ENCODE peak calls at places on chromosomes 16 and 17, in nine cellular contexts. One of them, this sample, is unnamed.

GRCh38 chr16:26645629-26646028 is 421.1 kb upstream of the C16orf82 start:
- DNase-seq in LHCN-M2: no peak
- DNase-seq in T-helper 9 cell: peak
- DNase-seq in Right ventricle myocardium inferior: no peak
- DNase-seq in activated CD4-positive, alpha-beta T cell treated with anti-CD3 and anti-CD28 coated beads, Interleukin-2, amount 50 U/mL, for 48 hours: peak
- DNase-seq in T1000: no peak
- DNase-seq in HEK293T: peak
- DNase-seq in HFFc6: no peak
- DNase-seq in right atrium auricular region: peak
- DNase-seq in this sample: peak

GRCh38 chr16:52383071-52383470 is 163.9 kb downstream of the TOX3 start:
- DNase-seq in T-helper 9 cell: no peak
- DNase-seq in HEK293T: no peak
- DNase-seq in right atrium auricular region: no peak
- DNase-seq in HFFc6: no peak
- DNase-seq in Right ventricle myocardium inferior: no peak
- DNase-seq in T1000: no peak
- DNase-seq in LHCN-M2: no peak
- DNase-seq in activated CD4-positive, alpha-beta T cell treated with anti-CD3 and anti-CD28 coated beads, Interleukin-2, amount 50 U/mL, for 48 hours: no peak
- DNase-seq in this sample: no peak

GRCh38 chr17:511833-512251 is 159.2 kb upstream of the RPH3AL start:
- DNase-seq in LHCN-M2: peak
- DNase-seq in HFFc6: peak
- DNase-seq in activated CD4-positive, alpha-beta T cell treated with anti-CD3 and anti-CD28 coated beads, Interleukin-2, amount 50 U/mL, for 48 hours: no peak
- DNase-seq in HEK293T: no peak
- DNase-seq in T1000: no peak
- DNase-seq in T-helper 9 cell: no peak
- DNase-seq in Right ventricle myocardium inferior: no peak
- DNase-seq in right atrium auricular region: no peak
- DNase-seq in this sample: no peak

GRCh38 chr16:398551-399277 is 1.7 kb downstream of the NME4 start:
- DNase-seq in HEK293T: no peak
- DNase-seq in T1000: no peak
- DNase-seq in activated CD4-positive, alpha-beta T cell treated with anti-CD3 and anti-CD28 coated beads, Interleukin-2, amount 50 U/mL, for 48 hours: no peak
- DNase-seq in Right ventricle myocardium inferior: peak
- DNase-seq in right atrium auricular region: no peak
- DNase-seq in LHCN-M2: no peak
- DNase-seq in T-helper 9 cell: no peak
- DNase-seq in HFFc6: no peak
- DNase-seq in this sample: no peak

GRCh38 chr17:17837966-17838962 is 1.5 kb upstream of the SREBF1 start:
- DNase-seq in T-helper 9 cell: no peak
- DNase-seq in activated CD4-positive, alpha-beta T cell treated with anti-CD3 and anti-CD28 coated beads, Interleukin-2, amount 50 U/mL, for 48 hours: no peak
- DNase-seq in right atrium auricular region: peak
- DNase-seq in T1000: no peak
- DNase-seq in Right ventricle myocardium inferior: peak
- DNase-seq in LHCN-M2: peak
- DNase-seq in HEK293T: no peak
- DNase-seq in HFFc6: peak
- DNase-seq in this sample: no peak

GRCh38 chr16:70588565-70588964 is 57.8 kb upstream of the IL34 start:
- DNase-seq in Right ventricle myocardium inferior: no peak
- DNase-seq in T1000: no peak
- DNase-seq in LHCN-M2: no peak
- DNase-seq in HEK293T: no peak
- DNase-seq in HFFc6: no peak
- DNase-seq in right atrium auricular region: no peak
- DNase-seq in activated CD4-positive, alpha-beta T cell treated with anti-CD3 and anti-CD28 coated beads, Interleukin-2, amount 50 U/mL, for 48 hours: no peak
- DNase-seq in T-helper 9 cell: no peak
- DNase-seq in this sample: no peak

GRCh38 chr17:10156579-10157488 is 41.6 kb downstream of the GAS7 start:
- DNase-seq in right atrium auricular region: peak
- DNase-seq in HFFc6: no peak
- DNase-seq in activated CD4-positive, alpha-beta T cell treated with anti-CD3 and anti-CD28 coated beads, Interleukin-2, amount 50 U/mL, for 48 hours: no peak
- DNase-seq in T1000: no peak
- DNase-seq in T-helper 9 cell: no peak
- DNase-seq in Right ventricle myocardium inferior: peak
- DNase-seq in HEK293T: no peak
- DNase-seq in LHCN-M2: no peak
- DNase-seq in this sample: peak

GRCh38 chr17:12530126-12530525 is 135.6 kb upstream of the MYOCD start:
- DNase-seq in HEK293T: no peak
- DNase-seq in T-helper 9 cell: no peak
- DNase-seq in right atrium auricular region: no peak
- DNase-seq in Right ventricle myocardium inferior: no peak
- DNase-seq in activated CD4-positive, alpha-beta T cell treated with anti-CD3 and anti-CD28 coated beads, Interleukin-2, amount 50 U/mL, for 48 hours: no peak
- DNase-seq in HFFc6: no peak
- DNase-seq in T1000: no peak
- DNase-seq in LHCN-M2: no peak
- DNase-seq in this sample: no peak

GRCh38 chr17:81251943-81252301 is 12.8 kb downstream of the NDUFAF8 start:
- DNase-seq in LHCN-M2: no peak
- DNase-seq in T1000: no peak
- DNase-seq in T-helper 9 cell: no peak
- DNase-seq in activated CD4-positive, alpha-beta T cell treated with anti-CD3 and anti-CD28 coated beads, Interleukin-2, amount 50 U/mL, for 48 hours: no peak
- DNase-seq in HEK293T: no peak
- DNase-seq in Right ventricle myocardium inferior: peak
- DNase-seq in HFFc6: no peak
- DNase-seq in right atrium auricular region: no peak
- DNase-seq in this sample: no peak

GRCh38 chr16:69848635-69849545 is 86.8 kb downstream of the WWP2 start:
- DNase-seq in right atrium auricular region: peak
- DNase-seq in HEK293T: peak
- DNase-seq in T1000: peak
- DNase-seq in T-helper 9 cell: no peak
- DNase-seq in LHCN-M2: peak
- DNase-seq in Right ventricle myocardium inferior: peak
- DNase-seq in HFFc6: peak
- DNase-seq in activated CD4-positive, alpha-beta T cell treated with anti-CD3 and anti-CD28 coated beads, Interleukin-2, amount 50 U/mL, for 48 hours: no peak
- DNase-seq in this sample: no peak

GRCh38 chr17:74870512-74870911 is 2.3 kb downstream of the FDXR start:
- DNase-seq in T1000: no peak
- DNase-seq in HEK293T: no peak
- DNase-seq in HFFc6: peak
- DNase-seq in LHCN-M2: peak
- DNase-seq in activated CD4-positive, alpha-beta T cell treated with anti-CD3 and anti-CD28 coated beads, Interleukin-2, amount 50 U/mL, for 48 hours: no peak
- DNase-seq in T-helper 9 cell: no peak
- DNase-seq in Right ventricle myocardium inferior: peak
- DNase-seq in right atrium auricular region: no peak
- DNase-seq in this sample: no peak

GRCh38 chr16:48647794-48648193 is 37.8 kb upstream of the N4BP1 start:
- DNase-seq in Right ventricle myocardium inferior: no peak
- DNase-seq in activated CD4-positive, alpha-beta T cell treated with anti-CD3 and anti-CD28 coated beads, Interleukin-2, amount 50 U/mL, for 48 hours: no peak
- DNase-seq in T1000: no peak
- DNase-seq in LHCN-M2: no peak
- DNase-seq in HFFc6: no peak
- DNase-seq in right atrium auricular region: no peak
- DNase-seq in T-helper 9 cell: no peak
- DNase-seq in HEK293T: no peak
- DNase-seq in this sample: no peak

GRCh38 chr16:57592591-57593003 is 35.8 kb upstream of the ADGRG1 start:
- DNase-seq in right atrium auricular region: no peak
- DNase-seq in activated CD4-positive, alpha-beta T cell treated with anti-CD3 and anti-CD28 coated beads, Interleukin-2, amount 50 U/mL, for 48 hours: peak
- DNase-seq in LHCN-M2: no peak
- DNase-seq in HEK293T: no peak
- DNase-seq in Right ventricle myocardium inferior: no peak
- DNase-seq in HFFc6: no peak
- DNase-seq in T1000: no peak
- DNase-seq in T-helper 9 cell: peak
- DNase-seq in this sample: peak

GRCh38 chr17:9905902-9906301 is 831 bp upstream of the RCVRN start:
- DNase-seq in HFFc6: peak
- DNase-seq in T-helper 9 cell: no peak
- DNase-seq in T1000: no peak
- DNase-seq in right atrium auricular region: no peak
- DNase-seq in activated CD4-positive, alpha-beta T cell treated with anti-CD3 and anti-CD28 coated beads, Interleukin-2, amount 50 U/mL, for 48 hours: peak
- DNase-seq in HEK293T: peak
- DNase-seq in Right ventricle myocardium inferior: no peak
- DNase-seq in LHCN-M2: no peak
- DNase-seq in this sample: no peak

GRCh38 chr17:72774251-72774650 is 318.2 kb downstream of the SLC39A11 start:
- DNase-seq in T-helper 9 cell: no peak
- DNase-seq in T1000: no peak
- DNase-seq in activated CD4-positive, alpha-beta T cell treated with anti-CD3 and anti-CD28 coated beads, Interleukin-2, amount 50 U/mL, for 48 hours: no peak
- DNase-seq in Right ventricle myocardium inferior: no peak
- DNase-seq in HFFc6: no peak
- DNase-seq in HEK293T: no peak
- DNase-seq in LHCN-M2: no peak
- DNase-seq in right atrium auricular region: no peak
- DNase-seq in this sample: no peak

GRCh38 chr17:49913226-49914095 is 55.5 kb upstream of the DLX4 start:
- DNase-seq in HEK293T: no peak
- DNase-seq in HFFc6: peak
- DNase-seq in right atrium auricular region: no peak
- DNase-seq in T-helper 9 cell: no peak
- DNase-seq in activated CD4-positive, alpha-beta T cell treated with anti-CD3 and anti-CD28 coated beads, Interleukin-2, amount 50 U/mL, for 48 hours: no peak
- DNase-seq in Right ventricle myocardium inferior: peak
- DNase-seq in T1000: peak
- DNase-seq in LHCN-M2: peak
- DNase-seq in this sample: no peak

GRCh38 chr17:50956750-50957523 is 90.8 kb upstream of the TOB1 start:
- DNase-seq in HFFc6: peak
- DNase-seq in HEK293T: peak
- DNase-seq in LHCN-M2: peak
- DNase-seq in T1000: no peak
- DNase-seq in right atrium auricular region: peak
- DNase-seq in Right ventricle myocardium inferior: peak
- DNase-seq in T-helper 9 cell: peak
- DNase-seq in activated CD4-positive, alpha-beta T cell treated with anti-CD3 and anti-CD28 coated beads, Interleukin-2, amount 50 U/mL, for 48 hours: peak
- DNase-seq in this sample: peak

GRCh38 chr16:86824751-86825310 is 246.5 kb downstream of the FOXL1 start:
- DNase-seq in T-helper 9 cell: no peak
- DNase-seq in T1000: no peak
- DNase-seq in Right ventricle myocardium inferior: no peak
- DNase-seq in HEK293T: no peak
- DNase-seq in right atrium auricular region: no peak
- DNase-seq in HFFc6: no peak
- DNase-seq in LHCN-M2: no peak
- DNase-seq in activated CD4-positive, alpha-beta T cell treated with anti-CD3 and anti-CD28 coated beads, Interleukin-2, amount 50 U/mL, for 48 hours: no peak
- DNase-seq in this sample: no peak

GRCh38 chr16:66382966-66383299 is 16.4 kb downstream of the CDH5 start:
- DNase-seq in Right ventricle myocardium inferior: no peak
- DNase-seq in LHCN-M2: peak
- DNase-seq in HEK293T: peak
- DNase-seq in T-helper 9 cell: no peak
- DNase-seq in activated CD4-positive, alpha-beta T cell treated with anti-CD3 and anti-CD28 coated beads, Interleukin-2, amount 50 U/mL, for 48 hours: no peak
- DNase-seq in T1000: peak
- DNase-seq in HFFc6: peak
- DNase-seq in right atrium auricular region: no peak
- DNase-seq in this sample: no peak